ENCODE peak calls at places on chromosomes 16 and 17, in five cellular contexts. N is K562, Y is IMR-90, L is SK-N-SH, G is GM12878. U is an unnamed sample.

GRCh38 chr17:14297161-14297851 is 3.6 kb upstream of the HS3ST3B1 start:
- DNase-seq in G (no peak), N (no peak), Y (no peak), L (peak), U (peak)

GRCh38 chr16:58638148-58639036 is 8.8 kb upstream of the CNOT1 start:
- DNase-seq in Y (peak), L (no peak), N (peak), G (no peak), U (peak)

GRCh38 chr17:78170692-78171590 is 2.6 kb downstream of the SYNGR2 start:
- DNase-seq in N (no peak), G (no peak), L (no peak), Y (no peak), U (no peak)

GRCh38 chr16:85584192-85584757 is 28.8 kb upstream of the GSE1 start:
- DNase-seq in L (no peak), G (no peak), N (no peak), Y (no peak), U (no peak)

GRCh38 chr17:15469260-15469659 is 1.8 kb upstream of the CDRT4 start:
- DNase-seq in G (no peak), N (no peak), Y (peak), L (peak), U (no peak)

GRCh38 chr16:19169081-19169639 is 1.1 kb downstream of the SYT17 start:
- DNase-seq in G (no peak), Y (no peak), L (peak), N (no peak), U (no peak)

GRCh38 chr16:19715566-19715965 is 2.5 kb downstream of the KNOP1 start:
- DNase-seq in Y (no peak), N (no peak), L (no peak), G (no peak), U (no peak)

GRCh38 chr17:29615048-29615385 is 7.7 kb downstream of the CORO6 start:
- DNase-seq in N (peak), L (peak), G (no peak), Y (no peak), U (no peak)

GRCh38 chr17:37388266-37388665 is 12.5 kb downstream of the C17orf78 start:
- DNase-seq in N (no peak), G (no peak), L (no peak), Y (peak), U (no peak)

GRCh38 chr17:63635787-63636186 is 13.6 kb downstream of the MAP3K3 start:
- DNase-seq in G (no peak), Y (no peak), L (no peak), N (no peak), U (no peak)

GRCh38 chr17:37440424-37440823 is 33.7 kb downstream of the TADA2A start:
- DNase-seq in N (no peak), Y (no peak), L (no peak), G (no peak), U (no peak)

GRCh38 chr17:514584-514983 is 162.0 kb upstream of the RPH3AL start:
- DNase-seq in N (no peak), Y (no peak), L (no peak), G (no peak), U (no peak)

GRCh38 chr17:74521701-74522201 is 9.5 kb downstream of the CD300LB start:
- DNase-seq in N (no peak), L (no peak), Y (no peak), G (no peak), U (no peak)

GRCh38 chr17:9658593-9659211 is 13.4 kb downstream of the USP43 start:
- DNase-seq in Y (no peak), N (no peak), L (no peak), G (no peak), U (no peak)

GRCh38 chr16:27973678-27974077 is 89.8 kb downstream of the GSG1L start:
- DNase-seq in L (peak), N (no peak), Y (no peak), G (no peak), U (no peak)

GRCh38 chr16:89009343-89010209 is 32.6 kb upstream of the CBFA2T3 start:
- DNase-seq in N (no peak), L (no peak), Y (no peak), G (no peak), U (no peak)

GRCh38 chr17:19398301-19399181 is 11.6 kb upstream of the MFAP4 start:
- DNase-seq in L (peak), N (no peak), G (no peak), Y (no peak), U (peak)

GRCh38 chr17:81484195-81484979 is 28.2 kb downstream of the ACTG1 start:
- DNase-seq in L (peak), N (peak), G (peak), Y (peak), U (peak)

GRCh38 chr16:30473231-30474061 is 904 bp downstream of the ITGAL start:
- DNase-seq in G (no peak), N (no peak), L (no peak), Y (no peak), U (no peak)
- TF ChIP-seq RCOR1 in G (no peak), N (no peak), L (no peak), Y (no peak), U (no peak)

DNA sequence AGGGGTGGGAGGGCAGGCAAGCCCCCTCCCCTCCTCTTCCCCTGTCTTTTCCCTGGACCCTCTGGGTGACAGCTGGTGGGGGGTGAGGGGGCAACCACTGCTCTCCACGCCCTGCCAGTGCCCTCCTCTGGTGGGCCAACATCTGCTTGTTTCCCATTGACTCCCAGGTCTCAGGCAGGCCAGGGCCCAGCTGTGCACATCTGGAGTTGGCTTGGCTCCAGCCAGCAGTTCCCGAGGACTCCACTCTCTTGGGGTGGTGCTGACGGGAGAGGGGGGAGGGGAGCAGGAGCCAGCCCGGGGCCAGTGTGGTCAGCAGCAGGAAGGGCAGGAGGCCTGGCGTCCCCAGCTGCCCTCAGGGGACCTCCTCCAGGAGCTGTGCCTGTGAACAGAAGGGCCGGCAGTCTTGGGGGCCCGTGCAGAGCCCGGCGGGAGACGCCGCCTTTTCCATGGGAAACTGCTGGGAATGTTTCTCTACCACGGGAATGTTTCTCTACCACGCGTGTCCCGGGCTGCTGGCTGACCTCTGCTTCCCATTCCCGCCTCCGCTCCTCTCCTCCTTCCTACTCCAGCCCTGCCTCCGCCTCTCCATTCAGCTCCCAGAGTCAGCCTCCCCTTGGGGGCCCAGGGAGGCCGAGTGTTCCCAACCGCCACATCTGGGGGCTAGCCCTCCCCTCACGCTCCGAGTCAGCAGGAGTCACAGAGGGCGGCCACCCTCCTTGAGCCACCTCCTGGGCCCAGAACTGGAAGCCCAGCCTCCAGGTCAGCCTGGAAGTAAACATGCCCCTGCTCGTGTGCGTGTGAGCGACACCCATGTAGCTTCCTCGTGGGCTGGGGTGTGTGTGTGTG is 7.6 kb downstream of the CYGB start:
- DNase-seq in G (no peak), L (peak), N (peak), Y (peak), U (no peak)
- TF ChIP-seq RCOR1 in G (no peak), L (no peak), N (no peak), Y (no peak), U (no peak)

DNA sequence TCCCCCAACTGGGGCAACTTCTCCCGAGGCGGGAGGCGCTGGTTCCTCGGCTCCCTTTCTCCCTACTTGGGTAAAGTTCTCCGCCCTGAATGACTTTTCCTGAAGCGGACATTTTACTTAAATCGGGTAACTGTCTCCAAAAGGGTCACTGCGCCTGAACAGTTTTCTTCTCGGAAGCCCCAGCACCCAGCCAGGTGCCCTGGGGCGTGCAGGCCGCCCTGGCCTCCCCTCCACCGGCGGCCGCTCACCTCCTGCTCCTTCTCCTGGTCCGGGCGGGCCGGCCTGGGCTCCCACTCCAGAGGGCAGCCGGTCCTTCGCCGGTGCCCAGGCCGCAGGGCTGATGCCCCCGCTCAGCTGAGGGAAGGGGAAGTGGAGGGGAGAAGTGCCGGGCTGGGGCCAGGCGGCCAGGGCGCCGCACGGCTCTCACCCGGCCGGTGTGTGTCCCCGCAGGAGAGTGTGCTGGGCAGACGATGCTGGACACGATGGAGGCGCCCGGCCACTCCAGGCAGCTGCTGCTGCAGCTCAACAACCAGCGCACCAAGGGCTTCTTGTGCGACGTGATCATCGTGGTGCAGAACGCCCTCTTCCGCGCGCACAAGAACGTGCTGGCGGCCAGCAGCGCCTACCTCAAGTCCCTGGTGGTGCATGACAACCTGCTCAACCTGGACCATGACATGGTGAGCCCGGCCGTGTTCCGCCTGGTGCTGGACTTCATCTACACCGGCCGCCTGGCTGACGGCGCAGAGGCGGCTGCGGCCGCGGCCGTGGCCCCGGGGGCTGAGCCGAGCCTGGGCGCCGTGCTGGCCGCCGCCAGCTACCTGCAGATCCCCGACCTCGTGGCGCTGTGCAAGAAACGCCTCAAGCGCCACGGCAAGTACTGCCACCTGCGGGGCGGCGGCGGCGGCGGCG is 1.6 kb downstream of the HIC1 start:
- DNase-seq in Y (peak), N (no peak), L (no peak), G (no peak), U (no peak)
- TF ChIP-seq RCOR1 in Y (no peak), N (no peak), L (no peak), G (no peak), U (no peak)

DNA sequence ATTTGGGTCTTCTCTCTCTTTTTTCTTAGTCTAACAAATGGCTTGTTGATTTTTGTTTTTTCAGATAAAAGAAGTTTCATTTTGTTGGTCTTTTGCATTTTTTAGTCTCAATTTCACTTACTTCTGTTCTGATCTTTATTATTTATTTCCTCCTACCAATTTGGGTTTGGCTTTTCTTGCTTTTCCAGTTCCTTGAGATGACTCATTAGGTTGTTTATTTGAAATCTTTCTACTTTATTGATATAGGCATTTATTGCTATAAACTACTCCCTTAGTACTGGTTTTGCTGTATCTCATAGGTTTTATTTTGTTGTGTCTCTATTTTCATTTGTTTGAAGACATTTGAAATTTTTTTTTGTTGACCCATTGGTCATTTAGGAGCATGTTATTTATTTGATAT is 152.2 kb upstream of the MPHOSPH6 start:
- DNase-seq in L (no peak), Y (no peak), G (no peak), N (no peak), U (no peak)
- TF ChIP-seq RCOR1 in L (no peak), Y (no peak), G (no peak), N (no peak), U (no peak)

GRCh38 chr17:2957631-2958286 is 105.6 kb downstream of the OR1D5 start:
- DNase-seq in Y (peak), G (no peak), N (no peak), L (no peak), U (no peak)

GRCh38 chr17:2959371-2960130 is 103.9 kb downstream of the OR1D5 start:
- DNase-seq in L (no peak), N (no peak), G (no peak), Y (no peak), U (no peak)

GRCh38 chr17:2958706-2959222 is 104.6 kb downstream of the OR1D5 start:
- DNase-seq in L (no peak), G (no peak), N (no peak), Y (no peak), U (no peak)

GRCh38 chr17:2954898-2955445 is 108.4 kb downstream of the OR1D5 start:
- DNase-seq in G (no peak), Y (peak), N (no peak), L (no peak), U (peak)

DNA sequence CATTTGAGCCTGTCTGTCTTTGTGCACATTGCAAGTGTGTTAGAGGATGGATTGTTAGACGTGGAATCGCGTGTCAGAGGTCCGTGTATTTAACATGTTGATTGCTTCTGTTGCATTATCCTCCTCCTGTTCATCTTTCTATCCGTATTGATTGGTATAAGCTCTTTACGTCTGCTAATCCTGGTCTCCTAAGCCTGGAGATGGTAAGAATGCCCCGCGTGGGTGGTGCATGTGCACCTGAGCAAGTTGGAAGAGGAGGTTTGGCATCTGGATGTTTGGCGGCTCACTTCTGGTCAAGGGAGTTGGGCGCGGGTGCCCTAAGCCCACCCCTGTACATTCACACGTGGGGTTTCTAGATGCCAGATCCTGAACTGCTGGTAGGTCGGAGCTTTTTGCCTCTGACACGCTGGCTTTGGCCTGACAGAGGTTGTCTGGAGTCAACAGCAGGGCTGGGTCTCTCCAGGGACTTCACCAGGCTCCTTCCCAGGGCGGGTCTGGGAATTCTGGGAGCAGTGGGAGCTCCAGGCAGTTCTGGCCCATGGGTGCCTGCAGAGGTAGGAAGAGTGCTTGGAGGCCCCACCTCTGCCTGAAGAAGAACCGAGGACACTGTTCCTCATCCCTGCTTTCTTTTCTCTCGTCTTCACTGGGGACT is 107.3 kb downstream of the OR1D5 start:
- DNase-seq in Y (no peak), G (no peak), L (no peak), N (no peak), U (no peak)
- TF ChIP-seq RCOR1 in Y (no peak), G (no peak), L (no peak), N (no peak), U (no peak)

GRCh38 chr16:69073181-69073669 is 32.2 kb upstream of the HAS3 start:
- DNase-seq in N (no peak), L (no peak), G (no peak), Y (peak), U (peak)
- TF ChIP-seq RCOR1 in N (no peak), L (no peak), G (no peak), Y (no peak), U (no peak)

GRCh38 chr17:72539981-72540897 is 419.4 kb downstream of the SOX9 start:
- DNase-seq in G (no peak), Y (peak), L (peak), N (peak), U (peak)
- TF ChIP-seq RCOR1 in G (no peak), Y (no peak), L (peak), N (no peak), U (no peak)

U was measured in A549.